ENCODE peak calls at places on chromosomes 4 and X, in five cellular contexts. B is heart right ventricle, U is myocyte, R is posterior vena cava, O is mucosa of gallbladder. J is an unnamed sample.

GRCh38 chr4:6282247-6282646 is 12.6 kb downstream of the WFS1 start:
- DNase-seq in O (no peak), B (no peak), R (no peak), U (no peak), J (no peak)

GRCh38 chr4:184882276-184882675 is 56.5 kb upstream of the ACSL1 start:
- DNase-seq in B (no peak), O (no peak), R (no peak), U (no peak), J (no peak)

GRCh38 chr4:108303488-108304177 is 134.9 kb upstream of the LEF1 start:
- DNase-seq in O (no peak), R (no peak), B (no peak), U (peak), J (no peak)

GRCh38 chr4:124111411-124111810 is 601.1 kb downstream of the ANKRD50 start:
- DNase-seq in B (no peak), U (no peak), R (no peak), O (no peak), J (no peak)

GRCh38 chrX:35122756-35123155 is 180.2 kb downstream of the FAM47B start:
- DNase-seq in O (no peak), B (no peak), R (no peak), U (no peak), J (no peak)

GRCh38 chr4:111266937-111267336 is 644.1 kb upstream of the PITX2 start:
- DNase-seq in B (no peak), U (no peak), O (no peak), R (no peak), J (no peak)

GRCh38 chr4:17534705-17535104 is 19.7 kb downstream of the CLRN2 start:
- DNase-seq in R (no peak), U (no peak), O (no peak), B (no peak), J (no peak)

GRCh38 chrX:68693481-68694410 is 46.3 kb downstream of the STARD8 start:
- DNase-seq in B (peak), R (peak), U (peak), O (peak), J (peak)

GRCh38 chr4:145734576-145735329 is 54.8 kb downstream of the C4orf51 start:
- DNase-seq in O (peak), U (peak), B (no peak), R (peak), J (peak)

GRCh38 chr4:128461300-128462103 is 173.9 kb upstream of the PGRMC2 start:
- DNase-seq in U (peak), R (no peak), O (peak), B (no peak), J (no peak)

GRCh38 chr4:165077034-165077578 is 23.4 kb downstream of the TRIM75 start:
- DNase-seq in U (no peak), R (no peak), B (no peak), O (no peak), J (no peak)

GRCh38 chr4:188550296-188550695 is 411.1 kb downstream of the TRIML1 start:
- DNase-seq in O (no peak), B (no peak), U (no peak), R (no peak), J (no peak)

GRCh38 chr4:30866907-30867306 is 146.7 kb downstream of the PCDH7 start:
- DNase-seq in O (no peak), B (no peak), U (no peak), R (no peak), J (no peak)

GRCh38 chr4:149498246-149498645 is 317.4 kb downstream of the IQCM start:
- DNase-seq in R (no peak), U (no peak), O (peak), B (no peak), J (no peak)

GRCh38 chr4:176276710-176277109 is 7.7 kb upstream of the ASB5 start:
- DNase-seq in U (peak), O (no peak), R (no peak), B (no peak), J (no peak)

GRCh38 chr4:144356941-144357381 is 216.4 kb upstream of the GYPA start:
- DNase-seq in O (no peak), R (no peak), U (no peak), B (no peak), J (no peak)

GRCh38 chrX:121191779-121192178 is 144.4 kb downstream of the GLUD2 start:
- DNase-seq in U (no peak), R (no peak), O (no peak), B (no peak), J (no peak)

GRCh38 chr4:69093681-69094080 is 2.6 kb upstream of the UGT2B7 start:
- DNase-seq in R (no peak), U (no peak), B (no peak), O (no peak), J (no peak)

GRCh38 chrX:107659768-107660167 is 31.5 kb downstream of the PRPS1 start:
- DNase-seq in U (peak), B (no peak), O (peak), R (no peak), J (no peak)

GRCh38 chr4:18938343-18939109 is 917.0 kb upstream of the LCORL start:
- DNase-seq in B (no peak), O (no peak), R (no peak), U (no peak), J (no peak)

GRCh38 chr4:123994917-123995316 is 598.3 kb downstream of the SPRY1 start:
- DNase-seq in U (no peak), R (no peak), O (no peak), B (no peak), J (no peak)

GRCh38 chrX:40470830-40471429 is 109.8 kb upstream of the ATP6AP2 start:
- DNase-seq in O (no peak), B (no peak), R (no peak), U (no peak), J (no peak)

GRCh38 chr4:120921456-120922389 is 803 bp downstream of the PRDM5 start:
- DNase-seq in U (peak), O (peak), R (peak), B (peak), J (peak)

GRCh38 chr4:101264550-101264949 is 82.8 kb downstream of the PPP3CA start:
- DNase-seq in B (no peak), O (no peak), U (no peak), R (no peak), J (no peak)

GRCh38 chrX:54817220-54817820 is 9.8 kb downstream of the MAGED2 start:
- DNase-seq in U (peak), B (no peak), O (no peak), R (no peak), J (no peak)

J was measured in upper lobe of right lung.